ENCODE peak calls at places on chromosomes 7 and 10, in nine cellular contexts. P is stimulated activated CD8-positive, alpha-beta memory T cell treated with anti-CD3 and anti-CD28 coated beads, Interleukin-7, amount 100 ng/mL, for 1 hour; T is endothelial cell; G is T-helper 1 cell; B is HT-29; W is AG08395; N is naive thymus-derived CD4-positive, alpha-beta T cell; O is Ammon's horn; Q is activated CD8-positive, alpha-beta T cell treated with anti-CD3 and anti-CD28 coated beads, Interleukin-2, amount 10 ng/mL, durations not matched to agents 7 days and 5 days. E is an unnamed sample.

GRCh38 chr10:96768136-96768535 is 47.8 kb upstream of the PIK3AP1 start:
- DNase-seq in P (no peak), T (no peak), G (no peak), B (no peak), W (no peak), N (no peak), O (no peak), Q (no peak), E (no peak)

GRCh38 chr7:50416509-50417299 is 33.4 kb downstream of the FIGNL1 start:
- DNase-seq in P (no peak), T (no peak), G (no peak), B (no peak), W (no peak), N (no peak), O (peak), Q (no peak), E (peak)

GRCh38 chr7:122006687-122007086 is 133.7 kb downstream of the PTPRZ1 start:
- DNase-seq in P (no peak), T (no peak), G (no peak), B (peak), W (no peak), N (no peak), O (no peak), Q (no peak), E (no peak)

GRCh38 chr7:95527033-95527775 is 41.5 kb downstream of the ASB4 start:
- DNase-seq in P (no peak), T (peak), G (peak), B (peak), W (peak), N (no peak), O (peak), Q (peak), E (peak)

GRCh38 chr7:122305475-122306319 is 1.1 kb upstream of the FEZF1 start:
- DNase-seq in P (no peak), T (peak), G (no peak), B (peak), W (no peak), N (no peak), O (no peak), Q (no peak), E (no peak)

GRCh38 chr10:8283986-8284385 is 229.5 kb downstream of the GATA3 start:
- DNase-seq in P (no peak), T (no peak), G (no peak), B (no peak), W (no peak), N (no peak), O (no peak), Q (no peak), E (no peak)

GRCh38 chr7:103336781-103337180 is 7.8 kb downstream of the DNAJC2 start:
- DNase-seq in P (no peak), T (no peak), G (no peak), B (no peak), W (no peak), N (no peak), O (no peak), Q (no peak), E (no peak)

GRCh38 chr7:35255417-35255798 is 1.5 kb upstream of the TBX20 start:
- DNase-seq in P (no peak), T (no peak), G (no peak), B (no peak), W (no peak), N (no peak), O (no peak), Q (no peak), E (no peak)

GRCh38 chr7:115724400-115725056 is 306.0 kb downstream of the TFEC start:
- DNase-seq in P (no peak), T (no peak), G (no peak), B (peak), W (no peak), N (no peak), O (no peak), Q (no peak), E (no peak)

GRCh38 chr10:132151951-132152505 is 34.7 kb upstream of the DPYSL4 start:
- DNase-seq in P (no peak), T (no peak), G (no peak), B (no peak), W (no peak), N (no peak), O (no peak), Q (no peak), E (no peak)

GRCh38 chr7:105594034-105594433 is 12.7 kb upstream of the EFCAB10 start:
- DNase-seq in P (no peak), T (no peak), G (no peak), B (no peak), W (no peak), N (no peak), O (no peak), Q (no peak), E (no peak)

GRCh38 chr7:139973091-139973490 is 89.7 kb downstream of the PARP12 start:
- DNase-seq in P (no peak), T (no peak), G (no peak), B (no peak), W (no peak), N (no peak), O (no peak), Q (no peak), E (no peak)